ENCODE peak calls at places on chromosomes 3 and 15, in six cellular contexts. Q is GDM1, F is A172, J is Ammon's horn, A is iris pigment epithelial cell, U is stomach. C is an unnamed sample.

GRCh38 chr3:184761120-184761841 is 49.4 kb upstream of the MAGEF1 start:
- DNase-seq in Q (no peak), F (no peak), J (no peak), A (no peak), U (peak), C (no peak)

GRCh38 chr15:76382987-76383728 is 46.6 kb downstream of the ISL2 start:
- DNase-seq in Q (no peak), F (no peak), J (no peak), A (no peak), U (no peak), C (no peak)

GRCh38 chr3:58150800-58151199 is 60.0 kb downstream of the DNASE1L3 start:
- DNase-seq in Q (no peak), F (peak), J (no peak), A (no peak), U (no peak), C (no peak)

GRCh38 chr15:74725845-74726773 is 781 bp upstream of the CYP1A1 start:
- DNase-seq in Q (no peak), F (no peak), J (no peak), A (peak), U (peak), C (peak)

GRCh38 chr3:53650424-53650823 is 156.0 kb downstream of the CACNA1D start:
- DNase-seq in Q (no peak), F (no peak), J (no peak), A (no peak), U (no peak), C (no peak)

GRCh38 chr3:40302784-40303183 is 6.7 kb upstream of the EIF1B start:
- DNase-seq in Q (no peak), F (no peak), J (no peak), A (no peak), U (no peak), C (no peak)

GRCh38 chr3:110414851-110415250 is 656.8 kb upstream of the NECTIN3 start:
- DNase-seq in Q (no peak), F (peak), J (no peak), A (peak), U (no peak), C (no peak)

GRCh38 chr3:75272708-75273107 is 391.4 kb upstream of the FRG2C start:
- DNase-seq in Q (no peak), F (no peak), J (peak), A (peak), U (no peak), C (no peak)

GRCh38 chr15:38944551-38944950 is 379.9 kb upstream of the RASGRP1 start:
- DNase-seq in Q (no peak), F (no peak), J (no peak), A (no peak), U (no peak), C (no peak)

GRCh38 chr15:84611631-84612030 is 10.8 kb downstream of the ZSCAN2 start:
- DNase-seq in Q (no peak), F (no peak), J (no peak), A (peak), U (no peak), C (no peak)

GRCh38 chr3:112486811-112487505 is 12.3 kb downstream of the BTLA start:
- DNase-seq in Q (no peak), F (peak), J (no peak), A (peak), U (no peak), C (no peak)

GRCh38 chr3:134008630-134009156 is 21.0 kb downstream of the SLCO2A1 start:
- DNase-seq in Q (no peak), F (peak), J (no peak), A (peak), U (no peak), C (no peak)

GRCh38 chr3:114624676-114625181 is 330.9 kb downstream of the TIGIT start:
- DNase-seq in Q (no peak), F (peak), J (peak), A (peak), U (peak), C (no peak)

GRCh38 chr15:43505723-43506122 is 11.7 kb upstream of the MAP1A start:
- DNase-seq in Q (no peak), F (no peak), J (no peak), A (peak), U (no peak), C (no peak)

GRCh38 chr3:6580808-6581207 is 280.1 kb upstream of the GRM7 start:
- DNase-seq in Q (no peak), F (no peak), J (no peak), A (no peak), U (no peak), C (no peak)

GRCh38 chr3:15575446-15575845 is 25.9 kb downstream of the HACL1 start:
- DNase-seq in Q (no peak), F (no peak), J (no peak), A (no peak), U (no peak), C (no peak)

GRCh38 chr15:55917881-55918296 is 75.5 kb downstream of the NEDD4 start:
- DNase-seq in Q (no peak), F (peak), J (peak), A (peak), U (peak), C (peak)

GRCh38 chr3:56491566-56491965 is 23.3 kb upstream of the ERC2 start:
- DNase-seq in Q (no peak), F (no peak), J (no peak), A (peak), U (no peak), C (no peak)

GRCh38 chr3:27423463-27423862 is 54.3 kb upstream of the NEK10 start:
- DNase-seq in Q (no peak), F (peak), J (no peak), A (peak), U (no peak), C (no peak)

GRCh38 chr3:24645047-24645446 is 150.4 kb upstream of the THRB start:
- DNase-seq in Q (no peak), F (no peak), J (no peak), A (no peak), U (no peak), C (no peak)

GRCh38 chr3:192494176-192494575 is 233.2 kb downstream of the FGF12 start:
- DNase-seq in Q (no peak), F (peak), J (peak), A (no peak), U (no peak), C (no peak)